ENCODE peak calls at places on chromosomes 4 and X, in six cellular contexts. K, J, Z, O, U and G are unnamed samples. For H3F3A, the result is how much of the 10 kb centered on the place peaks cover.

GRCh38 chr4:110640608-110641007 is 17.7 kb upstream of the PITX2 start:
- DNase-seq in K (peak), J (no peak), Z (no peak), O (no peak), U (no peak), G (no peak)

GRCh38 chrX:43500996-43501694 is 155.0 kb upstream of the MAOA start:
- DNase-seq in K (peak), J (no peak), Z (no peak), O (no peak), U (peak), G (no peak)

GRCh38 chrX:124256209-124256608 is 76.3 kb upstream of the TEX13D start:
- DNase-seq in K (no peak), J (no peak), Z (peak), O (no peak), U (no peak), G (no peak)

GRCh38 chr4:15457401-15458201 is 12.1 kb upstream of the CC2D2A start:
- DNase-seq in K (peak), J (peak), Z (peak), O (peak), U (peak), G (peak)

GRCh38 chrX:151181088-151181487 is 4.7 kb downstream of the GPR50 start:
- DNase-seq in K (no peak), J (no peak), Z (no peak), O (no peak), U (no peak), G (no peak)

GRCh38 chrX:73850124-73851013 is 287.4 kb downstream of the CHIC1 start:
- DNase-seq in K (peak), J (peak), Z (peak), O (peak), U (peak), G (peak)

GRCh38 chr4:155489261-155489660 is 112.5 kb upstream of the MAP9 start:
- DNase-seq in K (no peak), J (no peak), Z (no peak), O (no peak), U (no peak), G (no peak)

GRCh38 chr4:140742838-140743193 is 13.4 kb downstream of the TBC1D9 start:
- DNase-seq in K (no peak), J (no peak), Z (no peak), O (no peak), U (no peak), G (no peak)

GRCh38 chrX:34629572-34629971 is 27.5 kb downstream of the TMEM47 start:
- DNase-seq in K (no peak), J (no peak), Z (peak), O (no peak), U (no peak), G (no peak)

GRCh38 chr4:7195546-7196282 is 3.4 kb downstream of the SORCS2 start:
- DNase-seq in K (no peak), J (no peak), Z (peak), O (no peak), U (no peak), G (no peak)

GRCh38 chr4:7196283-7196651 is 3.9 kb downstream of the SORCS2 start:
- DNase-seq in K (no peak), J (no peak), Z (no peak), O (no peak), U (no peak), G (no peak)

GRCh38 chr4:7193040-7193958 is 961 bp downstream of the SORCS2 start:
- DNase-seq in K (peak), J (peak), Z (peak), O (no peak), U (peak), G (peak)

GRCh38 chr4:7195138-7195510 is 2.8 kb downstream of the SORCS2 start:
- DNase-seq in K (no peak), J (no peak), Z (no peak), O (no peak), U (peak), G (no peak)

DNA sequence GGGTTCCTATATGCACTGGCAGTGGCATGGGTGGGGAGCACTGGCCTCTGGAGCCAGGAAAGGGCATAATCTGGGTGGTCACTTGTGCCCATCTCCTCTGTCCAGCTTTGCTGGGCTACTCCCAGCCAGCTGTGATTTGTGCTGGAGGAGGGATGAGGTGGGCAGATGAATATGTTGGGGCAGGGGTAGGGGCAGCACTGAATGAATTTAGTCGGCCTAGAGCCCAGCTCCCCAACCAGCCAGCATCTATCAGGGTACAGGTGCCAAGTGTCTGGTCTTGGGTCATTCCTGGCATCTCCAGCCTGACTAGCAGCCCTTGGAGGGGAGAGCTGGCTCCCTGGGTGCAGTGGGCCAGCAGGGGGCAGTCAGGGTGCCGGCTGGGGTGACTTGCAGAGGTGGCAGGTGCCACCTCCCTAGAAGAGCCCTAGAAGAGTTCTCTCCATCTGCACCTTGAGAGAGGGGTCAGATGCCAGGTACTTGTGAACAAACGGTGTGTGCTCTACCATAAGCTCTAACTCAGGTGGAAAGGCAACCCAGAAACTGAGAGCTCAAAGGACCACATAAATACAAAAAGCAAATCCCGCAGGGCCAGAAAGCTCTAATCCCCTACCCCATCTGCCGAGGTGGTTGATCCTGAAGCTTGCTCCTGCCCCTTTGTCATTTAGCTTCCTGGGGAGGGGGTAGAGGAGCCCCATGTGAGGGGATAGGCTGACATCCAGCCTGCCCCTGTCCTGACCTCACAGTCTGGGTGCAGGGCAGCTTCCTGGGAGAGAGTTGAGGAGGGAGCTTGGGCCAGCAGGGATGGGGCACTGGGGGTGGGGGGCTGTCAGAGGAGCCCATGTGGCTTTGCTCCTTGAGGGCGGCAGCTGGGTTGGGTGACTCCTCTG is 2.2 kb downstream of the SORCS2 start:
- DNase-seq in K (peak), J (no peak), Z (peak), O (no peak), U (peak), G (peak)
- TF ChIP-seq EZH2phosphoT487 in K (no peak), J (no peak), Z (no peak), O (no peak), U (no peak), G (no peak)

GRCh38 chr4:185473247-185473646 is 1.7 kb upstream of the CCDC110 start:
- DNase-seq in K (no peak), J (no peak), Z (no peak), O (no peak), U (no peak), G (no peak)
- H3F3A ChIP-seq in K (under half), J (under half), Z (under half), O (under half), U (under half), G (under half)

DNA sequence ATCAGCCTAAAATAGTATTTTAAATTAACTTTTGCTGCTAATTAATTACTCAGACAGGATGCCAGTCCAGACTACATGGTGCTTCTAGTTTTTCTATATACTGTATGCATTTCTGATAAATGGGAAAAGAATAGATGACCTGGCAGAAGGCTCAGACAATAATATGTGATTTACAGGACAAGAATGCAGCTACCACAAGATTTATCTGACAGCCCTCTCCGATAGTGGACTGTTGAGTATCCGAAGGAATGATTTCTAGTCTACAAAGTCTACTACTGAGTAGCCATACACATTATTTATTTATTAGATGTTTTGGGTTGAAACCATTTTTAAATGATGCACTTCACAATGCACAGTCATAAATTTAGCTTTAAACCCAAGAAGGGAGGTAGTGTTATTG is 212.8 kb downstream of the MAB21L2 start:
- DNase-seq in K (no peak), J (no peak), Z (no peak), O (no peak), U (no peak), G (no peak)
- TF ChIP-seq EZH2phosphoT487 in K (no peak), J (no peak), Z (no peak), O (no peak), U (no peak), G (no peak)

GRCh38 chrX:154530286-154530685 is 14.3 kb upstream of the FAM3A start:
- DNase-seq in K (no peak), J (peak), Z (no peak), O (no peak), U (no peak), G (no peak)

GRCh38 chrX:154535892-154536291 is 10.8 kb downstream of the G6PD start:
- DNase-seq in K (no peak), J (no peak), Z (no peak), O (no peak), U (no peak), G (no peak)

GRCh38 chrX:154531626-154532025 is 15.0 kb downstream of the G6PD start:
- DNase-seq in K (no peak), J (no peak), Z (peak), O (no peak), U (no peak), G (no peak)

GRCh38 chrX:154534526-154535322 is 11.9 kb downstream of the G6PD start:
- DNase-seq in K (peak), J (peak), Z (peak), O (peak), U (peak), G (peak)

DNA sequence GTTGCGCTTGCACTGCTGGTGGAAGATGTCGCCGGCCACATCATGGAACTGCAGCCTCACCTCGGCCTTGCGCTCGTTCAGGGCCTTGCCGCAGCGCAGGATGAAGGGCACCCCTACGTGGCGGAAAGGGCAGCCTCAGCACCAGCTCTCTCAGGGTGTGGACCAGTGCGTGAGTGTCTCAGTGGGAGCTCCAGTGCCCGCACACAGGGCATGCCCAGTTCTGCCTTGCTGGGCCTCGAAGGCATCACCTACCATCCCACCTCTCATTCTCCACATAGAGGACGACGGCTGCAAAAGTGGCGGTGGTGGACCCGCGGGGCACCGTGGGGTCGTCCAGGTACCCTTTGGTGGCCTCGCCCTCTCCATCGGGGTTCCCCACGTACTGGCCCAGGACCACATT is 14.0 kb downstream of the G6PD start:
- DNase-seq in K (no peak), J (no peak), Z (no peak), O (no peak), U (no peak), G (no peak)
- H3F3A ChIP-seq in K (under half), J (under half), Z (under half), O (under half), U (under half), G (under half)